ENCODE peak calls at places on chromosomes 5 and 9, in five cellular contexts. One of them, this sample, is unnamed.

GRCh38 chr5:125655156-125655555 is 768.1 kb upstream of the GRAMD2B start:
- DNase-seq in Panc1: no peak
- DNase-seq in B cell: no peak
- DNase-seq in HepG2: no peak
- DNase-seq in NB4: no peak
- DNase-seq in this sample: no peak

GRCh38 chr5:60410427-60410826 is 289.5 kb downstream of the DEPDC1B start:
- DNase-seq in Panc1: no peak
- DNase-seq in B cell: no peak
- DNase-seq in HepG2: peak; percentile 17
- DNase-seq in NB4: peak; percentile 6
- DNase-seq in this sample: no peak

GRCh38 chr5:82092-82491 is 9.9 kb upstream of the PLEKHG4B start:
- DNase-seq in Panc1: no peak
- DNase-seq in B cell: no peak
- DNase-seq in HepG2: peak; percentile 52
- DNase-seq in NB4: no peak
- DNase-seq in this sample: peak; percentile 22

GRCh38 chr5:1137567-1138444 is 25.9 kb upstream of the SLC12A7 start:
- DNase-seq in Panc1: no peak
- DNase-seq in B cell: no peak
- DNase-seq in HepG2: no peak
- DNase-seq in NB4: no peak
- DNase-seq in this sample: no peak

GRCh38 chr5:127373858-127374491 is 83.4 kb downstream of the MEGF10 start:
- DNase-seq in Panc1: no peak
- DNase-seq in B cell: no peak
- DNase-seq in HepG2: no peak
- DNase-seq in NB4: peak; percentile 56
- DNase-seq in this sample: no peak

GRCh38 chr5:154674029-154674428 is 81.1 kb upstream of the LARP1 start:
- DNase-seq in Panc1: no peak
- DNase-seq in B cell: no peak
- DNase-seq in HepG2: no peak
- DNase-seq in NB4: no peak
- DNase-seq in this sample: no peak

GRCh38 chr5:6900828-6901227 is 187.6 kb downstream of the TENT4A start:
- DNase-seq in Panc1: no peak
- DNase-seq in B cell: no peak
- DNase-seq in HepG2: peak; percentile 98
- DNase-seq in NB4: no peak
- DNase-seq in this sample: no peak

GRCh38 chr5:89534331-89534730 is 651.3 kb upstream of the MEF2C start:
- DNase-seq in Panc1: no peak
- DNase-seq in B cell: no peak
- DNase-seq in HepG2: no peak
- DNase-seq in NB4: no peak
- DNase-seq in this sample: no peak

GRCh38 chr5:125798311-125798710 is 624.9 kb upstream of the GRAMD2B start:
- DNase-seq in Panc1: no peak
- DNase-seq in B cell: no peak
- DNase-seq in HepG2: no peak
- DNase-seq in NB4: peak; percentile 19
- DNase-seq in this sample: no peak

GRCh38 chr9:79382468-79382867 is 189.3 kb upstream of the TLE4 start:
- DNase-seq in Panc1: no peak
- DNase-seq in B cell: no peak
- DNase-seq in HepG2: no peak
- DNase-seq in NB4: peak; percentile 16
- DNase-seq in this sample: no peak

GRCh38 chr9:69027355-69028097 is 8.0 kb upstream of the FXN start:
- DNase-seq in Panc1: peak; percentile 33
- DNase-seq in B cell: peak; percentile 60
- DNase-seq in HepG2: peak; percentile 54
- DNase-seq in NB4: peak; percentile 54
- DNase-seq in this sample: peak; percentile 70

GRCh38 chr9:95981741-95982390 is 106.4 kb downstream of the ERCC6L2 start:
- DNase-seq in Panc1: no peak
- DNase-seq in B cell: no peak
- DNase-seq in HepG2: no peak
- DNase-seq in NB4: no peak
- DNase-seq in this sample: no peak

GRCh38 chr9:120109242-120109641 is 470.7 kb downstream of the CDK5RAP2 start:
- DNase-seq in Panc1: no peak
- DNase-seq in B cell: no peak
- DNase-seq in HepG2: peak; percentile 18
- DNase-seq in NB4: peak; percentile 20
- DNase-seq in this sample: no peak

GRCh38 chr5:124664287-124664686 is 82.2 kb downstream of the ZNF608 start:
- DNase-seq in Panc1: no peak
- DNase-seq in B cell: no peak
- DNase-seq in HepG2: no peak
- DNase-seq in NB4: no peak
- DNase-seq in this sample: no peak

GRCh38 chr5:13218518-13218917 is 726.0 kb downstream of the DNAH5 start:
- DNase-seq in Panc1: no peak
- DNase-seq in B cell: no peak
- DNase-seq in HepG2: no peak
- DNase-seq in NB4: peak; percentile 23
- DNase-seq in this sample: no peak

GRCh38 chr9:84846501-84847323 is 177.2 kb downstream of the NTRK2 start:
- DNase-seq in Panc1: no peak
- DNase-seq in B cell: no peak
- DNase-seq in HepG2: no peak
- DNase-seq in NB4: no peak
- DNase-seq in this sample: no peak

GRCh38 chr9:13621871-13622564 is 342.5 kb upstream of the MPDZ start:
- DNase-seq in Panc1: no peak
- DNase-seq in B cell: no peak
- DNase-seq in HepG2: no peak
- DNase-seq in NB4: no peak
- DNase-seq in this sample: no peak

GRCh38 chr5:54874337-54875021 is 110.9 kb downstream of the ESM1 start:
- DNase-seq in Panc1: no peak
- DNase-seq in B cell: no peak
- DNase-seq in HepG2: no peak
- DNase-seq in NB4: peak; percentile 63
- DNase-seq in this sample: no peak

GRCh38 chr5:2492476-2492875 is 259.0 kb downstream of the IRX2 start:
- DNase-seq in Panc1: no peak
- DNase-seq in B cell: no peak
- DNase-seq in HepG2: no peak
- DNase-seq in NB4: no peak
- DNase-seq in this sample: no peak

GRCh38 chr9:4584636-4585035 is 77.5 kb upstream of the PLPP6 start:
- DNase-seq in Panc1: no peak
- DNase-seq in B cell: no peak
- DNase-seq in HepG2: no peak
- DNase-seq in NB4: no peak
- DNase-seq in this sample: no peak

GRCh38 chr9:125513634-125514413 is 193.2 kb downstream of the MAPKAP1 start:
- DNase-seq in Panc1: no peak
- DNase-seq in B cell: no peak
- DNase-seq in HepG2: peak; percentile 68
- DNase-seq in NB4: peak; percentile 11
- DNase-seq in this sample: peak; percentile 67

GRCh38 chr9:127763918-127764384 is 14.5 kb downstream of the SH2D3C start:
- DNase-seq in Panc1: no peak
- DNase-seq in B cell: no peak
- DNase-seq in HepG2: peak; percentile 32
- DNase-seq in NB4: peak; percentile 58
- DNase-seq in this sample: peak; percentile 66

GRCh38 chr5:57783693-57784092 is 301.1 kb upstream of the ACTBL2 start:
- DNase-seq in Panc1: no peak
- DNase-seq in B cell: no peak
- DNase-seq in HepG2: no peak
- DNase-seq in NB4: no peak
- DNase-seq in this sample: no peak

GRCh38 chr5:43674536-43674935 is 71.6 kb downstream of the NNT start:
- DNase-seq in Panc1: no peak
- DNase-seq in B cell: no peak
- DNase-seq in HepG2: no peak
- DNase-seq in NB4: no peak
- DNase-seq in this sample: no peak

GRCh38 chr9:80320916-80321315 is 749.2 kb downstream of the TLE4 start:
- DNase-seq in Panc1: no peak
- DNase-seq in B cell: no peak
- DNase-seq in HepG2: no peak
- DNase-seq in NB4: no peak
- DNase-seq in this sample: no peak

GRCh38 chr9:123011878-123012528 is 21.5 kb upstream of the GPR21 start:
- DNase-seq in Panc1: no peak
- DNase-seq in B cell: no peak
- DNase-seq in HepG2: peak; percentile 69
- DNase-seq in NB4: no peak
- DNase-seq in this sample: no peak

GRCh38 chr5:62732677-62733121 is 154.1 kb downstream of the LRRC70 start:
- DNase-seq in Panc1: no peak
- DNase-seq in B cell: no peak
- DNase-seq in HepG2: no peak
- DNase-seq in NB4: peak; percentile 76
- DNase-seq in this sample: no peak

GRCh38 chr5:102668220-102668930 is 86.7 kb upstream of the PAM start:
- DNase-seq in Panc1: no peak
- DNase-seq in B cell: no peak
- DNase-seq in HepG2: no peak
- DNase-seq in NB4: no peak
- DNase-seq in this sample: no peak

GRCh38 chr5:150489358-150490295 is 18.3 kb upstream of the NDST1 start:
- DNase-seq in Panc1: no peak
- DNase-seq in B cell: peak; percentile 77
- DNase-seq in HepG2: no peak
- DNase-seq in NB4: peak; percentile 62
- DNase-seq in this sample: peak; percentile 83

GRCh38 chr5:19903611-19904010 is 84.4 kb downstream of the CDH18 start:
- DNase-seq in Panc1: no peak
- DNase-seq in B cell: no peak
- DNase-seq in HepG2: no peak
- DNase-seq in NB4: no peak
- DNase-seq in this sample: no peak

DNA sequence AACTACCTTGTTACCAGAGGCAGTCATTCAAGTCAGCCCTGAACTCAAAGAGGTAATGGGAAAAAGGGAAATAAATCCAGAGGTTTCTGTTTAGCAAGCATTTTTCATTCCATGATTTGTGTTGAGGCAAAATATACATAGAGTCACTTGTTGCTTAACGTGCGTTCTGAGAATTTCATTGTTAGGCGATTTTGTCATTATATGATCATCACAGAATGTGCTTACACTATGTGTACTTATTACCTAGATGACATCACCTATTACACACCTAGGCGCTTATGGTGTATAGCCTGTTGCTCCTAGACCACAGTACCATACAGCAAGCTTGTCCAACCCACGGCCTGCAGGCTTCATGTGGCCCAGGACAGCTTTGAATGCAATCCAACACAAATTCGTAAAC is 36.2 kb downstream of the NUP214 start:
- DNase-seq in Panc1: no peak
- DNase-seq in B cell: no peak
- DNase-seq in HepG2: no peak
- DNase-seq in NB4: no peak
- DNase-seq in this sample: no peak
- TF ChIP-seq CTCF in Panc1: no peak
- TF ChIP-seq CTCF in B cell: no peak
- TF ChIP-seq CTCF in HepG2: no peak
- TF ChIP-seq CTCF in NB4: no peak
- TF ChIP-seq CTCF in this sample: no peak

GRCh38 chr5:157197088-157197487 is 16.4 kb downstream of the ITK start:
- DNase-seq in Panc1: no peak
- DNase-seq in B cell: no peak
- DNase-seq in HepG2: no peak
- DNase-seq in NB4: no peak
- DNase-seq in this sample: no peak
- TF ChIP-seq CTCF in Panc1: no peak
- TF ChIP-seq CTCF in B cell: no peak
- TF ChIP-seq CTCF in HepG2: no peak
- TF ChIP-seq CTCF in NB4: no peak
- TF ChIP-seq CTCF in this sample: no peak

DNA sequence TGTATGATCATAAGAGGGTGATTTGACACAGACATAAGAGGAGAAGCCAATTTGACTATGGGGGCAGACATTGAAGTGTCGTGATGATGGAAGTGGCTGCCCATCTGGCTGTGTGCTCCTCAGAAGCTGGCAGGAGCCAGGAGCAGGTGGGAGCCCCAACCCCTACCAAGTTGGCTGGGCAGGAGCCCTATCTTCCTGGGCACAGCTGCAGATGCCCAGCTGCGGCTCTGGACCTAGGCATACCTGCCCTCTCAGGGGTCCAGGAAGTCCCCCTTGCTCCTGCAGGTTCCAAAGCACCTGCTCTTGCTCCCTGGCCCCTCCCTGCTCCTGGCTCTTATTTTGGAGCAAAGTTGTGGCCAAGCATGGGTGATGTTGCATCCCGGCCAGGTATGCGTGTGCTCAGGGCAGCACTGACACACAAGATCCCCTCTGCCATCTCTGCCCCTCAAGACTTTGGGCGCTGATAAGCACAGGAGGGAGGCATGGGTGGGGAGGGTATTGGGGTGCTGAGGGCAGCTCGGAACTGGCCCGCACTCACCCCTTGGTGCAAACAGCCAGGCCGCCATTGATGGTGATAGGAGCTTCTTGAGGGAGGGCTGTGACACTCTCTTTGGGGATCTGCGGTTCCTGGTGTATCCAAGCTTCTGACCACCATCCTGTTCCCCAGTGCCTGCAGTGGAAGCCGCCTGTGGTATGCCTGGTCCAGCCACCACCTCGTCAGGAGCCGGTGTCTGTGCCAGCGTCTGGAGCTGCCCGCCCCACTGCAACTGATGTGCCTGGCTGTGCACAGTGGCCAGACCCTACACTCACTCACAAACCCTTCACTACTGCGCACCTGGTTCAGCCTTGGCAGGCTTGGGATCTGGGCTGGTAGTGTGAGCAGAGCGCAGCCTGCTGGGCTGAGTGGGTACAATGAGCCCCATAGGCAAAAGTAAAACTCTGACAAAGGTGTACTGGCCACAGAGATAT is 230.9 kb downstream of the CDH9 start:
- DNase-seq in Panc1: no peak
- DNase-seq in B cell: no peak
- DNase-seq in HepG2: no peak
- DNase-seq in NB4: no peak
- DNase-seq in this sample: no peak
- TF ChIP-seq CTCF in Panc1: no peak
- TF ChIP-seq CTCF in B cell: no peak
- TF ChIP-seq CTCF in HepG2: no peak
- TF ChIP-seq CTCF in NB4: no peak
- TF ChIP-seq CTCF in this sample: no peak

GRCh38 chr5:172216345-172216744 is 22.4 kb downstream of the EFCAB9 start:
- DNase-seq in Panc1: no peak
- DNase-seq in B cell: no peak
- DNase-seq in HepG2: no peak
- DNase-seq in NB4: no peak
- DNase-seq in this sample: no peak

GRCh38 chr5:172213126-172213525 is 19.2 kb downstream of the EFCAB9 start:
- DNase-seq in Panc1: no peak
- DNase-seq in B cell: no peak
- DNase-seq in HepG2: no peak
- DNase-seq in NB4: no peak
- DNase-seq in this sample: no peak

GRCh38 chr5:172209714-172210113 is 15.7 kb downstream of the EFCAB9 start:
- DNase-seq in Panc1: no peak
- DNase-seq in B cell: no peak
- DNase-seq in HepG2: no peak
- DNase-seq in NB4: no peak
- DNase-seq in this sample: no peak

GRCh38 chr5:172211676-172212075 is 17.7 kb downstream of the EFCAB9 start:
- DNase-seq in Panc1: no peak
- DNase-seq in B cell: no peak
- DNase-seq in HepG2: no peak
- DNase-seq in NB4: no peak
- DNase-seq in this sample: no peak
- TF ChIP-seq CTCF in Panc1: no peak
- TF ChIP-seq CTCF in B cell: no peak
- TF ChIP-seq CTCF in HepG2: no peak
- TF ChIP-seq CTCF in NB4: no peak
- TF ChIP-seq CTCF in this sample: no peak